ENCODE peak calls at places on chromosomes 3 and 15, in four cellular contexts. V, C, B and O are unnamed samples. For H3K27me3, the result is how much of the 10 kb centered on the place peaks cover.

GRCh38 chr3:81920805-81921204 is 159.4 kb upstream of the GBE1 start:
- DNase-seq in V (no peak), C (no peak), B (no peak), O (no peak)

GRCh38 chr3:43132883-43133743 is 27.2 kb upstream of the POMGNT2 start:
- DNase-seq in V (no peak), C (no peak), B (no peak), O (no peak)

GRCh38 chr3:53375019-53375418 is 27.7 kb upstream of the DCP1A start:
- DNase-seq in V (peak), C (peak), B (peak), O (peak)

GRCh38 chr3:30007668-30008067 is 598.7 kb upstream of the TGFBR2 start:
- DNase-seq in V (no peak), C (no peak), B (no peak), O (no peak)

GRCh38 chr3:24379936-24380335 is 114.7 kb downstream of the THRB start:
- DNase-seq in V (no peak), C (no peak), B (no peak), O (no peak)

GRCh38 chr15:43872416-43873020 is 45.7 kb downstream of the WDR76 start:
- DNase-seq in V (peak), C (peak), B (peak), O (no peak)

GRCh38 chr3:32347286-32348125 is 44.1 kb upstream of the CMTM7 start:
- DNase-seq in V (no peak), C (no peak), B (peak), O (no peak)

GRCh38 chr3:46408853-46409252 is 1.8 kb downstream of the CCRL2 start:
- DNase-seq in V (no peak), C (no peak), B (no peak), O (no peak)

GRCh38 chr3:18442743-18443669 is 17.9 kb upstream of the SATB1 start:
- DNase-seq in V (no peak), C (peak), B (no peak), O (no peak)

GRCh38 chr15:61095804-61096506 is 133.1 kb downstream of the RORA start:
- DNase-seq in V (no peak), C (no peak), B (no peak), O (no peak)

GRCh38 chr3:132378846-132379245 is 38.5 kb upstream of the DNAJC13 start:
- DNase-seq in V (no peak), C (no peak), B (no peak), O (no peak)

GRCh38 chr15:87033056-87033455 is 953.4 kb downstream of the AGBL1 start:
- DNase-seq in V (no peak), C (peak), B (no peak), O (no peak)

GRCh38 chr15:95561463-95561862 is 769.0 kb upstream of the NR2F2 start:
- DNase-seq in V (peak), C (no peak), B (no peak), O (no peak)

GRCh38 chr15:83203543-83203942 is 4.1 kb downstream of the HDGFL3 start:
- DNase-seq in V (no peak), C (no peak), B (no peak), O (no peak)

GRCh38 chr3:194323785-194324735 is 27.1 kb downstream of the CPN2 start:
- DNase-seq in V (peak), C (peak), B (peak), O (peak)

GRCh38 chr15:43958894-43959330 is 132.1 kb downstream of the WDR76 start:
- DNase-seq in V (peak), C (peak), B (no peak), O (no peak)

GRCh38 chr3:194450341-194450740 is 36.5 kb downstream of the ATP13A3 start:
- DNase-seq in V (no peak), C (no peak), B (no peak), O (no peak)

GRCh38 chr15:50549326-50549725 is 2.9 kb upstream of the USP50 start:
- DNase-seq in V (no peak), C (no peak), B (no peak), O (no peak)

GRCh38 chr15:93656041-93656440 is 567.0 kb upstream of the RGMA start:
- DNase-seq in V (no peak), C (no peak), B (no peak), O (no peak)

GRCh38 chr3:43695443-43695842 is 4.7 kb downstream of the ABHD5 start:
- DNase-seq in V (peak), C (no peak), B (no peak), O (no peak)

GRCh38 chr3:48612270-48612669 is 2.8 kb upstream of the UQCRC1 start:
- DNase-seq in V (peak), C (no peak), B (no peak), O (no peak)

GRCh38 chr3:48621461-48621869 is at the start of gene TMEM89:
- DNase-seq in V (no peak), C (no peak), B (no peak), O (no peak)

GRCh38 chr3:48614044-48614443 is 4.6 kb upstream of the UQCRC1 start:
- DNase-seq in V (peak), C (no peak), B (no peak), O (no peak)

GRCh38 chr3:48619541-48620524 is 1.7 kb downstream of the TMEM89 start:
- DNase-seq in V (no peak), C (peak), B (no peak), O (no peak)

DNA sequence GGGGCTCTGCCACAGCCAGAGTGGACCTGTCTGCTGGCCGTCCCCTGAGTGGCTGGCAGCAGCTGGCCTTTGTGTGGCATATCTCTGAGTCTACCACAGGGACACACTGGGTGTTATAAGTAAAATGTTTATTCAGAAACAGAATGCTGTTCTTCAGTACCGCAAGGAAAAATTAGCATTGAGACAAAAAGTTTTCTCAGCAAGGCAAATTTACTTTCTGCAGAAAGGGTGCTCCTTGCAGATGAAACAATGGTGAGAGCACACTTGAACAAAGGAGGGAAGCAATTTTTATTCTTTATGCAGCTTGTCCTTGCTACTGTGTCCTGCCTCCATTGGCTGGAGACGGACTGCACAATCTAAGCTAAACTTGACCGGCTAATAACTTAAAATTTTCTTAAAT is 4.0 kb downstream of the TMEM89 start:
- DNase-seq in V (no peak), C (no peak), B (no peak), O (no peak)
- H3K4me3 ChIP-seq in V (no peak), C (no peak), B (no peak), O (no peak)

GRCh38 chr3:142175478-142175877 is 26.1 kb upstream of the TFDP2 start:
- DNase-seq in V (no peak), C (no peak), B (no peak), O (no peak)

DNA sequence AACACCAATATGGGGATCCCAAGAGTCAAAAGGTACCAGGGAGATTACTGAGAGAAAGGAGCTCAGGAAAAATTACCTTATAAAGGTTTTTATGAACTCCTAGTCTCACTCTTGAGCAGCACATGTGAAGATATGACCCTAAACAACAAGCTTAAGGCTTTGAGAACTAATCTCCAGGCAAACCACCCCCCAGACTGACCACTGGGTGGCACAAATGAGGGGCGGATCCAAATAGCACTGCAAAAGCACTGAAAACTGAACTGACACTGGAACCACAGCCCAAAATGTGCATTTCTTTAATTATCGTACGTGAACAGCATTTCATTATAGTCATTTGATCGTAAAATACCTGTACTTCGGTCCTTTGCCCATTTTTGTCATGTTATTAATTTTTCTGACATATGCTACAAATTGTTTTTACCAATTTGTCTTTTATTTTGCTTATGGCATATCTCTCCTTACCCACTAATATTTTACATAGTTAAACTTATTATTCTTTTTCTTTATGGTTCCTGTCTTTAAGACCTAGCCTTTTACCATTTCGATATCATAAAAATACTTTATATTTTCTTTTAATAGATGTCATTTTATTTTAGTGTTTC is 31.5 kb upstream of the TFDP2 start:
- DNase-seq in V (peak), C (peak), B (peak), O (peak)
- TF ChIP-seq CTCF in V (peak), C (peak), B (peak), O (peak)

GRCh38 chr15:29573197-29573838 is 248.9 kb downstream of the TJP1 start:
- DNase-seq in V (no peak), C (no peak), B (no peak), O (no peak)
- H3K27me3 ChIP-seq in V (under half), C (half or more), B (half or more), O (under half)

GRCh38 chr3:119628390-119628789 is 30.7 kb downstream of the PLA1A start:
- DNase-seq in V (no peak), C (no peak), B (no peak), O (no peak)
- H3K4me3 ChIP-seq in V (no peak), C (no peak), B (no peak), O (no peak)

DNA sequence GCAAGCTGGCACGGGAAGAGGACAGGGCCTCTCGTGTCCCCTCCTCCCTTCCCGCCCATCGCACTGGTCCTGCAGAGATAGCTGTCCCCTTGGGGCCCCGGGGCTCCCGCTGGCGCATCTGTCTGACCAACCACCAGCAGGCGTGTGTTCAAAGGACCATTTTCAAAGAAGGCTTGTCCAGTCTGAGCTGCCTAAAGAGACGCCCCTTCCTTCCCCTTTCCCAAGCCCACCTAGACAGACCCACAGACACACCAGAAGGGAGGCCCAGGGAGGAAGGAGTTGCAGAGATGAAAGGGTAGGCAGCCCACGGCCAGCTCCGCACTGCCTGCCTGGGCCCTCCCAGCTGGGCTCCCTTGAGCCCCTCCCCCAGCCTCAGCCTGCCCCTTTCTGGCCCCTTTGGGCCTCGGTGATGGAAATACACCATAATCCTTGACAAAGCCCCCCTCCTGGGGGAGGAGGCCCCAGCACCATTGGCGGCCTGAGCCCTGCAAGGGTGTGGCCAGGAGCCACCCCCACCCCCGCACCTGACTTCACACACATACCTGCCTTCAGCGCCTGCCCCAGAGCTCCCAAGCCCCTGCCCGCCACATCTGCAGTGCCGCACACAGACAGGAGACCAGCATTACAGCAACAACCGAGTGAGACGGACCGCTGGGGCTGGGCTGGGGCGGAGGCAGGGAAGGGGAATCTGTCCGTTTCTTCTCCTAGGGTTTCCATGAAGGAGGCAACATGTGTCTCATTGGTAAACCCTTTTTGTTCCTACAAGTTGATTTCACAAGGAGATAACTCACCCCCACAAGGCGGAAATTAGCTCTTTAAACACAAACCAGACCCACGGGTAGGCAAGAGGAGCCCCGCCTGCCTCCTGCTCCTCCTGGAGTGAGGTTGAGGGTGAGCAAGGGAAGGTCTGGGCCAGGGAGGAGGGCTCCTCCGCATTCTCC is at the start of gene STRA6:
- DNase-seq in V (no peak), C (peak), B (no peak), O (no peak)
- TF ChIP-seq CTCF in V (no peak), C (peak), B (no peak), O (no peak)

GRCh38 chr3:159148466-159148865 is 346.6 kb downstream of the MFSD1 start:
- DNase-seq in V (no peak), C (no peak), B (no peak), O (no peak)

GRCh38 chr3:159146856-159147255 is 345.0 kb downstream of the MFSD1 start:
- DNase-seq in V (no peak), C (no peak), B (no peak), O (no peak)

GRCh38 chr3:159151130-159151529 is 349.3 kb downstream of the MFSD1 start:
- DNase-seq in V (no peak), C (peak), B (no peak), O (no peak)

GRCh38 chr3:159149633-159150032 is 347.8 kb downstream of the MFSD1 start:
- DNase-seq in V (no peak), C (peak), B (no peak), O (no peak)

DNA sequence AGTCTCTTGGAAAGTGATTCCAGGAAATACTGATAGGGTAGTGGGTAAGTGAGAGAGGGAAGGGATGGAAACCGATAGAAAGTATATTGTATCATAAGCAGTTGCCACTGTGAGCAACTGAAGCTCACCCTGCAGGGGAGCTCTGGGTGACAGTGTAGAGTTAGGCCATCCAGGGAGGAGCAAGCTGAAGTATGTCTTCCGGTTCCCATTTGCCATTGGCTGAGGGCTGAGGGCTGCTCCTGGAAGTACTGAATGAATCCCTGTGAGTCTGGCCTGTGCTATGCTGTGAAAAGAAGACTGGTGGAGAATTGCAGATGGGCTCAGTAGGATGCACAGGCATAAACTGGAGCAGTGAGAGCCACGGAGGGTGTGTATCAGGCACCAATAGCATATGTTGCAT is 348.3 kb downstream of the MFSD1 start:
- DNase-seq in V (no peak), C (peak), B (no peak), O (no peak)
- H3K27me3 ChIP-seq in V (under half), C (half or more), B (under half), O (under half)